ENCODE peak calls at places on chromosome 6, in seven cellular contexts. B is heart left ventricle, F is OCI-LY7, N is H9, M is pancreas, W is HepG2, Z is kidney. Y is an unnamed sample.
A peak's percentile ranks its signal among the peaks of the same experiment; 100 is the strongest.

GRCh38 chr6:164640946-164641345 is 668.5 kb downstream of the C6orf118 start:
- DNase-seq in B (no peak), F (peak; percentile 6), N (no peak), M (no peak), W (no peak), Z (no peak), Y (no peak)

GRCh38 chr6:108896111-108896661 is 48.0 kb downstream of the ARMC2 start:
- DNase-seq in B (no peak), F (no peak), N (no peak), M (no peak), W (no peak), Z (no peak), Y (no peak)

GRCh38 chr6:166338854-166339253 is 3.5 kb downstream of the SFT2D1 start:
- DNase-seq in B (no peak), F (no peak), N (no peak), M (no peak), W (no peak), Z (no peak), Y (no peak)

GRCh38 chr6:140276133-140276532 is 901.7 kb upstream of the CITED2 start:
- DNase-seq in B (no peak), F (no peak), N (no peak), M (no peak), W (no peak), Z (no peak), Y (no peak)

GRCh38 chr6:157225575-157225995 is 97.7 kb downstream of the TMEM242 start:
- DNase-seq in B (no peak), F (no peak), N (no peak), M (peak; percentile 68), W (no peak), Z (peak; percentile 84), Y (no peak)

GRCh38 chr6:29762051-29762450 is 38.8 kb downstream of the HLA-F start:
- DNase-seq in B (no peak), F (no peak), N (no peak), M (no peak), W (no peak), Z (no peak), Y (no peak)

GRCh38 chr6:37435816-37436215 is 2.8 kb downstream of the CMTR1 start:
- DNase-seq in B (no peak), F (peak; percentile 11), N (no peak), M (no peak), W (no peak), Z (no peak), Y (no peak)

GRCh38 chr6:30747300-30747687 is 2.9 kb upstream of the IER3 start:
- DNase-seq in B (no peak), F (no peak), N (no peak), M (no peak), W (peak; percentile 61), Z (no peak), Y (no peak)

GRCh38 chr6:70119218-70119835 is 183.6 kb downstream of the COL9A1 start:
- DNase-seq in B (no peak), F (no peak), N (no peak), M (no peak), W (peak; percentile 5), Z (no peak), Y (no peak)

GRCh38 chr6:14567031-14567430 is 449.5 kb downstream of the CD83 start:
- DNase-seq in B (no peak), F (no peak), N (no peak), M (no peak), W (no peak), Z (no peak), Y (no peak)

GRCh38 chr6:53986165-53986720 is 125.0 kb upstream of the MLIP start:
- DNase-seq in B (peak; percentile 30), F (peak; percentile 9), N (no peak), M (no peak), W (peak; percentile 46), Z (no peak), Y (no peak)

GRCh38 chr6:56172144-56172543 is 75.2 kb downstream of the COL21A1 start:
- DNase-seq in B (no peak), F (no peak), N (no peak), M (no peak), W (no peak), Z (no peak), Y (no peak)

GRCh38 chr6:106525111-106525884 is 104.0 kb downstream of the RTN4IP1 start:
- DNase-seq in B (no peak), F (peak; percentile 78), N (no peak), M (no peak), W (no peak), Z (no peak), Y (no peak)
- H3K4me1 ChIP-seq in B (no peaks in the 10 kb centered on the region), F (peaks cover 51% of the 10 kb centered on the region), N (no peaks in the 10 kb centered on the region), M (peaks cover 3% of the 10 kb centered on the region), W (peaks cover 14% of the 10 kb centered on the region), Z (no peaks in the 10 kb centered on the region), Y (peaks cover 8% of the 10 kb centered on the region)

GRCh38 chr6:352896-353470 is 38.6 kb upstream of the IRF4 start:
- DNase-seq in B (no peak), F (no peak), N (no peak), M (no peak), W (no peak), Z (no peak), Y (no peak)
- H3K4me1 ChIP-seq in B (no peaks in the 10 kb centered on the region), F (peaks cover 99% of the 10 kb centered on the region), N (no peaks in the 10 kb centered on the region), M (no peaks in the 10 kb centered on the region), W (no peaks in the 10 kb centered on the region), Z (no peaks in the 10 kb centered on the region), Y (no peaks in the 10 kb centered on the region)

GRCh38 chr6:52535711-52536423 is 41.0 kb downstream of the TRAM2 start:
- DNase-seq in B (no peak), F (peak; percentile 61), N (no peak), M (no peak), W (no peak), Z (no peak), Y (no peak)
- H3K4me1 ChIP-seq in B (peaks cover 29% of the 10 kb centered on the region), F (peaks cover 80% of the 10 kb centered on the region), N (peaks cover 16% of the 10 kb centered on the region), M (no peaks in the 10 kb centered on the region), W (peaks cover 47% of the 10 kb centered on the region), Z (no peaks in the 10 kb centered on the region), Y (peaks cover 13% of the 10 kb centered on the region)

DNA sequence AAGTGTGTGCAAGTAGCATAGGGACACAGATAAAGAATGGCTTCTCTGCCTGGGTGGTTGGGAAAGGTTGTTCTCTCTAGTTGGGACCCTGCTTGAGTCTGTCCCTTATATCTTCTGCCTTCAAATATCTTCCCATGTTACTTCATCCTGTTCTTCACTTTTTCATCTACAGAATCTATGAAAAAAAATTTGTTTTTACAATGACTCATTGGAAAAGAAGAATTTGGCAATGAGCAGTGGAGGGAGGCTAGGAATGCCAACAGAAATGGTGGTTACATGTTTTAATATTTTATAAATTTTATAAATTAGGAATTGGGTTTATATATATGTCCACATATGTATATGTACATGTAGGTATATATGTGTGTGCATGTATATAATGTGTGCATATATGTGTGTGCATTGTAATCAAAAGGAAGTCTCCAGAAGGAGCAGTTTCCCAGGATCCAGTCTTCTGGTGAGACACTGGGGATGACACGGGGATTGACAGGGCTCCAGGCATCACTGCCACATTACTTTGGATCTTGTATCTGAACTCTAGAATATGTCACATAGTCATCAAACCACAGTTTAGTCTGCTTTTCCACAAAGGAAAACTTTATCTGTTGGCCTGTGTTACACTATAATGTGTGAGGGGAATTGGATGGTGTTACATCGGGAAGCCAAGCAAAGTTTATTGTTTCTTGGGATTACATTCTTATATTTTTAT is 75.3 kb upstream of the RIPOR2 start:
- DNase-seq in B (no peak), F (no peak), N (no peak), M (no peak), W (no peak), Z (no peak), Y (no peak)
- H3K4me1 ChIP-seq in B (no peaks in the 10 kb centered on the region), F (peaks cover 59% of the 10 kb centered on the region), N (no peaks in the 10 kb centered on the region), M (peaks cover 10% of the 10 kb centered on the region), W (no peaks in the 10 kb centered on the region), Z (no peaks in the 10 kb centered on the region), Y (peaks cover 55% of the 10 kb centered on the region)

GRCh38 chr6:111846061-111846460 is 27.2 kb downstream of the FYN start:
- DNase-seq in B (no peak), F (no peak), N (no peak), M (no peak), W (no peak), Z (no peak), Y (no peak)
- H3K4me1 ChIP-seq in B (peaks cover 78% of the 10 kb centered on the region), F (peaks cover 39% of the 10 kb centered on the region), N (peaks cover 24% of the 10 kb centered on the region), M (no peaks in the 10 kb centered on the region), W (peaks cover 43% of the 10 kb centered on the region), Z (no peaks in the 10 kb centered on the region), Y (peaks cover 79% of the 10 kb centered on the region)

GRCh38 chr6:138653435-138653834 is 120.1 kb upstream of the CCDC28A start:
- DNase-seq in B (no peak), F (no peak), N (no peak), M (no peak), W (no peak), Z (no peak), Y (no peak)
- H3K4me1 ChIP-seq in B (no peaks in the 10 kb centered on the region), F (no peaks in the 10 kb centered on the region), N (no peaks in the 10 kb centered on the region), M (no peaks in the 10 kb centered on the region), W (no peaks in the 10 kb centered on the region), Z (no peaks in the 10 kb centered on the region), Y (no peaks in the 10 kb centered on the region)

DNA sequence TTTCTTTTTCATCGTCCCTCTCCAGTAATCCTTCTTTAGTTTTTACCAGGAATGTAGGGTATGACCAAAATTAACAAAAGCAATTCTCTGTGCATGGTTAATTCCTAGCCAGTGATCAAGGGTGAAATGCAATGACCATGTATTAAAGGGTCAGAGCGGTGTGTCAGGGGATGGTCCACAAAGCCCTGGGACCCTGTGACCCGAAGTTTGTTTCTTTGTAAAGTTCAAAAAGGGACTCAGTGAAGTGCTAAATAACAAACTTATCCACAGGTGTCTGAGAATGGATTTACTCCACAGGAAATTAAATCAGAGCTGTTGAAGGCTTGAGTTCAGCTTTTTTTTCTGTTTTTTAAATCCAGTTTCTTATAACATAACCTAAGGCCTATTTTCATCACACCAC is 375.7 kb downstream of the GJA1 start:
- DNase-seq in B (no peak), F (no peak), N (no peak), M (no peak), W (no peak), Z (no peak), Y (no peak)
- H3K4me1 ChIP-seq in B (no peaks in the 10 kb centered on the region), F (no peaks in the 10 kb centered on the region), N (no peaks in the 10 kb centered on the region), M (no peaks in the 10 kb centered on the region), W (no peaks in the 10 kb centered on the region), Z (no peaks in the 10 kb centered on the region), Y (no peaks in the 10 kb centered on the region)

GRCh38 chr6:147060636-147061035 is 143.6 kb upstream of the STXBP5 start:
- DNase-seq in B (no peak), F (no peak), N (no peak), M (no peak), W (peak; percentile 72), Z (no peak), Y (no peak)
- H3K4me1 ChIP-seq in B (no peaks in the 10 kb centered on the region), F (no peaks in the 10 kb centered on the region), N (peaks cover 4% of the 10 kb centered on the region), M (peaks cover 4% of the 10 kb centered on the region), W (peaks cover 38% of the 10 kb centered on the region), Z (peaks cover 3% of the 10 kb centered on the region), Y (no peaks in the 10 kb centered on the region)

DNA sequence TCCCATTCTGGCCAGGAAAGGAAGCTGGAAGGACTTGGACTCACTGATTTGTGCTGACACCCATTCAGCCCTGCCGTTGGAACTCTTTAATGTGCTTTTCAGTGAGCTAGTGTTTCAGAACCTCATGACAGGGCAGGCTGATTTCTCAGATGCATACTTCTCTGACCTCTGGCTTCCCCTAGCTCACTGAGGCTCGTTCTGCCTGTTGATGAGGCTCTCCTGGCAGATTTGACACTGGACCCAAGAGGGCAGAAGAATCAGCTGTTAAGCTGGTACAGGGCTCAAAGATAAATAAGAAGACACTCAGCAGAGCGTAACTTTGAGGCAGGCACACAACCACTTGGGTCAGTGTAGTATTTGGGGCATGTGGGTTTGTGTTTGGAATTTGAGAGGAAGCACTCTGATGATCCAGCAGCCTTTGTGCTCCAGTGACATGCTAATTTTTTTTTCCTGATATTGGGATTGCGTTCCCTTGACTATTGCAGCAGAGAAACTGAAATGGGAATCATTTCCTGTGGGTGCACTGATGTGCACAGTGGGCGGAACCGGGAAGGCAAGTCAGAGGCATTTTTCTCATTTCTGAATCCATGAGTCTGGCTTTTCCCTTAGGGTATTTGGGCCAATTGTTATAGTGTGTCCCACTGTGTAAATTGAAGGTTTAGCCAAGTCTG is 80.2 kb downstream of the CARMIL1 start:
- DNase-seq in B (peak; percentile 36), F (no peak), N (no peak), M (no peak), W (no peak), Z (no peak), Y (no peak)
- H3K4me1 ChIP-seq in B (no peaks in the 10 kb centered on the region), F (peaks cover 59% of the 10 kb centered on the region), N (peaks cover 6% of the 10 kb centered on the region), M (no peaks in the 10 kb centered on the region), W (no peaks in the 10 kb centered on the region), Z (peaks cover 10% of the 10 kb centered on the region), Y (no peaks in the 10 kb centered on the region)

Y was measured in effector memory CD4-positive, alpha-beta T cell.